ENCODE peak calls at places on chromosomes 16 and 17, in four cellular contexts. One of them, this sample, is unnamed.

GRCh38 chr16:75087040-75087979 is 29.3 kb downstream of the LDHD start:
- DNase-seq in transverse colon: peak; percentile 63
- DNase-seq in choroid plexus epithelial cell: peak; percentile 83
- DNase-seq in HFFc6: no peak
- DNase-seq in this sample: peak; percentile 65

GRCh38 chr17:8041249-8041928 is 2.5 kb downstream of the ALOX15B start:
- DNase-seq in transverse colon: peak; percentile 56
- DNase-seq in choroid plexus epithelial cell: peak; percentile 98
- DNase-seq in HFFc6: peak; percentile 51
- DNase-seq in this sample: no peak

GRCh38 chr17:46916211-46916610 is 6.7 kb upstream of the GOSR2 start:
- DNase-seq in choroid plexus epithelial cell: peak; percentile 8
- DNase-seq in HFFc6: peak; percentile 56
- DNase-seq in transverse colon: no peak
- DNase-seq in this sample: no peak

GRCh38 chr16:84572096-84572495 is 45.8 kb downstream of the COTL1 start:
- DNase-seq in choroid plexus epithelial cell: no peak
- DNase-seq in HFFc6: no peak
- DNase-seq in transverse colon: no peak
- DNase-seq in this sample: no peak

GRCh38 chr16:15523092-15523541 is 88.7 kb downstream of the BMERB1 start:
- DNase-seq in transverse colon: peak; percentile 57
- DNase-seq in choroid plexus epithelial cell: no peak
- DNase-seq in HFFc6: no peak
- DNase-seq in this sample: no peak

GRCh38 chr17:29409963-29410362 is 19.8 kb downstream of the TAOK1 start:
- DNase-seq in HFFc6: no peak
- DNase-seq in transverse colon: no peak
- DNase-seq in choroid plexus epithelial cell: no peak
- DNase-seq in this sample: no peak

GRCh38 chr17:2749058-2749783 is at the start of gene CCDC92B:
- DNase-seq in choroid plexus epithelial cell: no peak
- DNase-seq in transverse colon: no peak
- DNase-seq in HFFc6: no peak
- DNase-seq in this sample: no peak

GRCh38 chr17:68868708-68869107 is 86.5 kb downstream of the ABCA8 start:
- DNase-seq in HFFc6: no peak
- DNase-seq in choroid plexus epithelial cell: peak; percentile 81
- DNase-seq in transverse colon: no peak
- DNase-seq in this sample: no peak

GRCh38 chr16:57614546-57615343 is 13.7 kb upstream of the ADGRG1 start:
- DNase-seq in choroid plexus epithelial cell: no peak
- DNase-seq in transverse colon: no peak
- DNase-seq in HFFc6: no peak
- DNase-seq in this sample: peak; percentile 33

GRCh38 chr17:5587431-5588032 is 3.2 kb upstream of the NLRP1 start:
- DNase-seq in transverse colon: peak; percentile 15
- DNase-seq in choroid plexus epithelial cell: peak; percentile 86
- DNase-seq in HFFc6: peak; percentile 71
- DNase-seq in this sample: no peak

GRCh38 chr17:72004011-72004427 is 116.8 kb upstream of the SOX9 start:
- DNase-seq in HFFc6: no peak
- DNase-seq in choroid plexus epithelial cell: no peak
- DNase-seq in transverse colon: no peak
- DNase-seq in this sample: no peak

GRCh38 chr16:54986404-54986803 is 55.7 kb downstream of the IRX5 start:
- DNase-seq in HFFc6: no peak
- DNase-seq in choroid plexus epithelial cell: no peak
- DNase-seq in transverse colon: no peak
- DNase-seq in this sample: no peak

GRCh38 chr17:330993-331701 is 21.5 kb downstream of the RPH3AL start:
- DNase-seq in transverse colon: peak; percentile 29
- DNase-seq in HFFc6: no peak
- DNase-seq in choroid plexus epithelial cell: no peak
- DNase-seq in this sample: peak; percentile 86

GRCh38 chr16:50642349-50642748 is 38.8 kb downstream of the SNX20 start:
- DNase-seq in transverse colon: no peak
- DNase-seq in choroid plexus epithelial cell: no peak
- DNase-seq in HFFc6: no peak
- DNase-seq in this sample: no peak

GRCh38 chr17:61157246-61157887 is 242.3 kb upstream of the TBX2 start:
- DNase-seq in transverse colon: no peak
- DNase-seq in HFFc6: peak; percentile 38
- DNase-seq in choroid plexus epithelial cell: peak; percentile 75
- DNase-seq in this sample: no peak

GRCh38 chr16:55561319-55561848 is 5.1 kb upstream of the CAPNS2 start:
- DNase-seq in choroid plexus epithelial cell: no peak
- DNase-seq in HFFc6: no peak
- DNase-seq in transverse colon: no peak
- DNase-seq in this sample: no peak

GRCh38 chr17:40065041-40065770 is 2.4 kb downstream of the THRA start:
- DNase-seq in HFFc6: peak; percentile 43
- DNase-seq in transverse colon: no peak
- DNase-seq in choroid plexus epithelial cell: peak; percentile 54
- DNase-seq in this sample: no peak

GRCh38 chr17:17172990-17173389 is 33.1 kb downstream of the PLD6 start:
- DNase-seq in HFFc6: no peak
- DNase-seq in choroid plexus epithelial cell: no peak
- DNase-seq in transverse colon: no peak
- DNase-seq in this sample: no peak

GRCh38 chr17:36632916-36633846 is 31.8 kb downstream of the MRM1 start:
- DNase-seq in transverse colon: no peak
- DNase-seq in choroid plexus epithelial cell: peak; percentile 8
- DNase-seq in HFFc6: no peak
- DNase-seq in this sample: no peak

GRCh38 chr17:68428498-68429172 is 28.7 kb downstream of the WIPI1 start:
- DNase-seq in transverse colon: no peak
- DNase-seq in choroid plexus epithelial cell: no peak
- DNase-seq in HFFc6: no peak
- DNase-seq in this sample: no peak

GRCh38 chr16:7440886-7441400 is 108.3 kb downstream of the RBFOX1 start:
- DNase-seq in HFFc6: no peak
- DNase-seq in choroid plexus epithelial cell: no peak
- DNase-seq in transverse colon: no peak
- DNase-seq in this sample: no peak

GRCh38 chr17:50027639-50028206 is 28.2 kb upstream of the ITGA3 start:
- DNase-seq in HFFc6: peak; percentile 95
- DNase-seq in transverse colon: peak; percentile 58
- DNase-seq in choroid plexus epithelial cell: peak; percentile 93
- DNase-seq in this sample: peak; percentile 96

GRCh38 chr16:68508641-68509240 is 30.4 kb upstream of the ZFP90 start:
- DNase-seq in HFFc6: no peak
- DNase-seq in choroid plexus epithelial cell: no peak
- DNase-seq in transverse colon: no peak
- DNase-seq in this sample: peak; percentile 36

DNA sequence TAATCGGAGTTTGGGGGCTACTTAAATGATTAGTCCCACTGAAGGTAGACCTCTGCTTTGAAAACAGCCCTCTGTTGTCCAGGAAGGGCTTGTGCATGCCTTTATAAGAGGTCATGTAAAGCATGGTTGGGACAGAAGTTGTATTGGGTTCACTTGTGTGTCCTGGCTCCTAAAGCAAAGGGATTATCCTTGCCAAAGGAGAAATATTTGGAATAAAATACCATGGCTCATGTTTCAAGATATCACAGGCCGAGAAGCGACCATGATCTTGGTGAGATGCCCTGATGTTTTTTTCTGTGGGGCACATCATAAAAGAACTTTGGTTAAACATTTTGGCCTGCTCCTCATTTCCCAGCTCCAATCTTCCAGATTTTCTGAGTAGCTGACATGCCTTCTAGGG is 234.1 kb downstream of the MSI2 start:
- DNase-seq in choroid plexus epithelial cell: no peak
- DNase-seq in HFFc6: no peak
- DNase-seq in transverse colon: no peak
- DNase-seq in this sample: no peak
- TF ChIP-seq CTCF in choroid plexus epithelial cell: no peak
- TF ChIP-seq CTCF in HFFc6: no peak
- TF ChIP-seq CTCF in transverse colon: no peak
- TF ChIP-seq CTCF in this sample: no peak

GRCh38 chr16:88815227-88815626 is 3.5 kb upstream of the APRT start:
- DNase-seq in choroid plexus epithelial cell: no peak
- DNase-seq in transverse colon: no peak
- DNase-seq in HFFc6: no peak
- DNase-seq in this sample: no peak

GRCh38 chr16:88816736-88817535 is 5.2 kb upstream of the APRT start:
- DNase-seq in transverse colon: no peak
- DNase-seq in choroid plexus epithelial cell: no peak
- DNase-seq in HFFc6: no peak
- DNase-seq in this sample: no peak

GRCh38 chr16:88814144-88814502 is 2.4 kb upstream of the APRT start:
- DNase-seq in choroid plexus epithelial cell: no peak
- DNase-seq in HFFc6: no peak
- DNase-seq in transverse colon: no peak
- DNase-seq in this sample: no peak

GRCh38 chr16:88817785-88818609 is 6.3 kb upstream of the APRT start:
- DNase-seq in transverse colon: no peak
- DNase-seq in choroid plexus epithelial cell: peak; percentile 43
- DNase-seq in HFFc6: no peak
- DNase-seq in this sample: no peak

DNA sequence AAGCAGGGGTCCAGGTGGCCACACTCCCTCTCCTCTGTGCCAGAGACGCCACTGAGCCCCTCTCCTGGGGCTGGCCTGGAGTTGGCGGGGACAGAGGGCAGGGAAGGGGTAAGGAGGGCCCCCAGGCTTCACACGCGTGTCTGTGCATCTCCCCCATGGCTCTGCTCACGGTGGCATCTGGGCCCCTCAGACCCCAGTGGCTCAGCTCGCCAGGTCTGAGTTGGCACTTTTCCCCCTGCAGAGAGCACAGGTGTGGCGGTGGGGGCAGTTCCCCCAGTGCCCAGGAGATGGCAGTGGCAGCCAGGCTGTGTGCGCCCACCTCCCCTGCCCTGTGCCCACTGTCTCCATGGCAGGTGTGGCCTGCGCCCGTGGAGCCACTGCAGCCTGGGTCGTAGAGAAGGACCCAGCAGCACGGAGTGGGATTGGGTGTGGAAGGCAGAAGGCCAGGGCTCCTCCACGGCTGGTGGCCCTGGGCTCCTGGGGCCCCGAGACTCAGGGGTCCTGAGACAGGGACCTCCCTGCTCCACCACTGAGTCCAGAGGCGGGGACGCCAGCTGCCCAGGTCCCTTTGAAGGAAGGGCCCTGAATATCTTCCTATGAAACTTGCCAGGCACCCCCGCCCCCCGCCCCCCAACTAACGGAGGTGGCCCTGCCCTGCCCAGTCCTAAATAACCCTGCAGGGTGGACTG is 4.3 kb upstream of the APRT start:
- DNase-seq in HFFc6: no peak
- DNase-seq in choroid plexus epithelial cell: no peak
- DNase-seq in transverse colon: peak; percentile 61
- DNase-seq in this sample: no peak
- TF ChIP-seq CTCF in HFFc6: peak; percentile 84
- TF ChIP-seq CTCF in choroid plexus epithelial cell: peak; percentile 69
- TF ChIP-seq CTCF in transverse colon: peak; percentile 62
- TF ChIP-seq CTCF in this sample: peak; percentile 62

GRCh38 chr16:5971924-5972323 is 874.3 kb upstream of the EEF2KMT start:
- DNase-seq in HFFc6: no peak
- DNase-seq in choroid plexus epithelial cell: no peak
- DNase-seq in transverse colon: no peak
- DNase-seq in this sample: no peak
- TF ChIP-seq CTCF in HFFc6: no peak
- TF ChIP-seq CTCF in choroid plexus epithelial cell: no peak
- TF ChIP-seq CTCF in transverse colon: no peak
- TF ChIP-seq CTCF in this sample: no peak

GRCh38 chr16:4511441-4512082 is 27.0 kb downstream of the CDIP1 start:
- DNase-seq in transverse colon: peak; percentile 56
- DNase-seq in HFFc6: peak; percentile 13
- DNase-seq in choroid plexus epithelial cell: peak; percentile 62
- DNase-seq in this sample: no peak
- TF ChIP-seq CTCF in transverse colon: peak; percentile 30
- TF ChIP-seq CTCF in HFFc6: peak; percentile 74
- TF ChIP-seq CTCF in choroid plexus epithelial cell: peak; percentile 75
- TF ChIP-seq CTCF in this sample: peak; percentile 58

GRCh38 chr17:75267403-75268232 is 3.4 kb downstream of the MIF4GD start:
- DNase-seq in transverse colon: peak; percentile 66
- DNase-seq in HFFc6: no peak
- DNase-seq in choroid plexus epithelial cell: no peak
- DNase-seq in this sample: no peak
- TF ChIP-seq CTCF in transverse colon: no peak
- TF ChIP-seq CTCF in HFFc6: peak; percentile 21
- TF ChIP-seq CTCF in choroid plexus epithelial cell: no peak
- TF ChIP-seq CTCF in this sample: no peak

GRCh38 chr17:77935121-77935571 is 23.4 kb upstream of the TNRC6C start:
- DNase-seq in transverse colon: no peak
- DNase-seq in choroid plexus epithelial cell: no peak
- DNase-seq in HFFc6: no peak
- DNase-seq in this sample: no peak
- TF ChIP-seq CTCF in transverse colon: no peak
- TF ChIP-seq CTCF in choroid plexus epithelial cell: no peak
- TF ChIP-seq CTCF in HFFc6: no peak
- TF ChIP-seq CTCF in this sample: no peak

DNA sequence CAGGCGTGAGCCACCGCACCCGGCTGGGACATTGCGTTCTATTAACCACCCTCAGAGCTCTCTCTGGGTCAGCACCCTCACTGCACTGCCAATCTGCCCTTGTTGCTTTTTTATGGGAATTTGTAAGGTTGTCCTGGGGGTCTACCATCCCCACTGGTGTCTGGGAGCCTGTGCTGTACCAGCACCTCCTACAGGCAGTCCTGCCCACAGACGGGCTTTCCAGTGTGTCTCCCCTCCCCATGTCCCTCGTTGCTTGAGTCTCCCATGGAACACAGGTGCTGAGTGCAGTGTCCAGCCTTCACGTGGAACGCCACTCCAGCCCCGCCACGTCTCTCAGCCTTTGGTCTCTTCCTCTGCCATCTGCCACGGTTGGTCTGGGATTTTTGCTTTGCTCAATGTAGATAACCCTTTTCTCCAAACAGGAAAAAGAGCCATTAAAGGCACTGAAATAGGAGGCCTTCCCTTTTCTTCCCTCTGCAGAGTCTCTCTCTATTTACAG is 68.0 kb upstream of the CBX4 start:
- DNase-seq in choroid plexus epithelial cell: no peak
- DNase-seq in transverse colon: no peak
- DNase-seq in HFFc6: no peak
- DNase-seq in this sample: no peak
- TF ChIP-seq CTCF in choroid plexus epithelial cell: no peak
- TF ChIP-seq CTCF in transverse colon: no peak
- TF ChIP-seq CTCF in HFFc6: no peak
- TF ChIP-seq CTCF in this sample: no peak

DNA sequence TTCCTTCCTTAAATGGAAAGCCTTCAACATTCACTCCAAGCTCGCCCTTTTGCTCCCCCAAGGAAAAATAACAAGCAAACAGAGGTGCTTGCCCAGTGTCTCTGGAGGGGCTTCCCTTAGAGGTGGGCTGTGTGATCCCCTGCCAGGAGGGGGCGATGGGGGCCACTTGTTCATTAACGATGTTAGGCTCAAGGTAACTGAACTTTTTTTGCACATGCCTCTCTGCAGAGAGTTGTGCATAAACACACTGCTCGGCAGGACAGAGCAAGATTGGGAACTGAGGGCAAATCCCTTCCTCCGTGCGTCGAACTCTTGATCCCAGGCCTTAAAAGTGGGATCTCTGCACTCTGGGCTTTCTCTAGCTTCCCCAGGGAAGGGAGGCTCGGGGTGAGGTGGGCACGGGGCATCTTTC is 15.5 kb upstream of the NAGLU start:
- DNase-seq in choroid plexus epithelial cell: no peak
- DNase-seq in transverse colon: no peak
- DNase-seq in HFFc6: no peak
- DNase-seq in this sample: peak; percentile 51
- TF ChIP-seq CTCF in choroid plexus epithelial cell: peak; percentile 47
- TF ChIP-seq CTCF in transverse colon: no peak
- TF ChIP-seq CTCF in HFFc6: peak; percentile 58
- TF ChIP-seq CTCF in this sample: no peak